ENCODE peak calls at places on chromosomes 3 and 15, in five cellular contexts. D, G, K, M and Z are unnamed samples.

GRCh38 chr15:86623236-86623635 is 543.6 kb downstream of the AGBL1 start:
- DNase-seq in D (no peak), G (no peak), K (no peak), M (no peak), Z (no peak)

GRCh38 chr3:189108735-189109134 is 63.0 kb upstream of the TPRG1 start:
- DNase-seq in D (no peak), G (no peak), K (no peak), M (no peak), Z (no peak)

GRCh38 chr3:194095464-194095863 is 40.5 kb upstream of the HES1 start:
- DNase-seq in D (peak), G (no peak), K (no peak), M (no peak), Z (no peak)

GRCh38 chr3:9279959-9280358 is 30.5 kb upstream of the SRGAP3 start:
- DNase-seq in D (no peak), G (no peak), K (no peak), M (no peak), Z (no peak)

GRCh38 chr15:69298697-69299441 is at the start of gene PAQR5:
- DNase-seq in D (no peak), G (no peak), K (peak), M (peak), Z (no peak)

GRCh38 chr15:62606376-62607164 is 436.0 kb upstream of the TPM1 start:
- DNase-seq in D (no peak), G (no peak), K (no peak), M (no peak), Z (peak)

GRCh38 chr15:81886586-81886985 is 159.2 kb downstream of the MEX3B start:
- DNase-seq in D (no peak), G (no peak), K (no peak), M (no peak), Z (no peak)

GRCh38 chr3:127377801-127378442 is 90.1 kb upstream of the PRR20G start:
- DNase-seq in D (no peak), G (no peak), K (no peak), M (no peak), Z (no peak)

GRCh38 chr15:25735550-25736384 is 127.4 kb downstream of the ATP10A start:
- DNase-seq in D (no peak), G (no peak), K (no peak), M (no peak), Z (no peak)

GRCh38 chr3:19947549-19948071 is 713 bp downstream of the RAB5A start:
- DNase-seq in D (peak), G (no peak), K (peak), M (peak), Z (peak)

GRCh38 chr15:82709421-82710207 is at the start of gene AP3B2:
- DNase-seq in D (peak), G (no peak), K (peak), M (peak), Z (no peak)

GRCh38 chr15:70596354-70597055 is 166.9 kb downstream of the UACA start:
- DNase-seq in D (peak), G (no peak), K (no peak), M (no peak), Z (peak)

GRCh38 chr15:25184356-25185155 is 229.8 kb downstream of the SNRPN start:
- DNase-seq in D (no peak), G (no peak), K (no peak), M (no peak), Z (no peak)

GRCh38 chr3:192130534-192131132 is 596.7 kb downstream of the FGF12 start:
- DNase-seq in D (peak), G (peak), K (peak), M (peak), Z (peak)

GRCh38 chr3:149307435-149307783 is 26.0 kb downstream of the TM4SF18 start:
- DNase-seq in D (no peak), G (no peak), K (no peak), M (no peak), Z (no peak)

GRCh38 chr3:149314807-149315578 is 18.4 kb downstream of the TM4SF18 start:
- DNase-seq in D (peak), G (no peak), K (no peak), M (no peak), Z (no peak)

GRCh38 chr3:149306751-149307434 is 26.5 kb downstream of the TM4SF18 start:
- DNase-seq in D (no peak), G (no peak), K (no peak), M (no peak), Z (no peak)

GRCh38 chr3:149313542-149313941 is 19.9 kb downstream of the TM4SF18 start:
- DNase-seq in D (no peak), G (no peak), K (no peak), M (no peak), Z (no peak)

GRCh38 chr3:149310796-149311534 is 22.5 kb downstream of the TM4SF18 start:
- DNase-seq in D (no peak), G (no peak), K (no peak), M (no peak), Z (no peak)
- TF ChIP-seq POLR2AphosphoS5 in D (no peak), G (no peak), K (no peak), M (no peak), Z (no peak)

GRCh38 chr3:131306242-131306641 is 75.3 kb upstream of the NUDT16 start:
- DNase-seq in D (no peak), G (peak), K (no peak), M (no peak), Z (no peak)
- H2AFZ ChIP-seq in D (no peak), G (no peak), K (no peak), M (no peak), Z (no peak)

DNA sequence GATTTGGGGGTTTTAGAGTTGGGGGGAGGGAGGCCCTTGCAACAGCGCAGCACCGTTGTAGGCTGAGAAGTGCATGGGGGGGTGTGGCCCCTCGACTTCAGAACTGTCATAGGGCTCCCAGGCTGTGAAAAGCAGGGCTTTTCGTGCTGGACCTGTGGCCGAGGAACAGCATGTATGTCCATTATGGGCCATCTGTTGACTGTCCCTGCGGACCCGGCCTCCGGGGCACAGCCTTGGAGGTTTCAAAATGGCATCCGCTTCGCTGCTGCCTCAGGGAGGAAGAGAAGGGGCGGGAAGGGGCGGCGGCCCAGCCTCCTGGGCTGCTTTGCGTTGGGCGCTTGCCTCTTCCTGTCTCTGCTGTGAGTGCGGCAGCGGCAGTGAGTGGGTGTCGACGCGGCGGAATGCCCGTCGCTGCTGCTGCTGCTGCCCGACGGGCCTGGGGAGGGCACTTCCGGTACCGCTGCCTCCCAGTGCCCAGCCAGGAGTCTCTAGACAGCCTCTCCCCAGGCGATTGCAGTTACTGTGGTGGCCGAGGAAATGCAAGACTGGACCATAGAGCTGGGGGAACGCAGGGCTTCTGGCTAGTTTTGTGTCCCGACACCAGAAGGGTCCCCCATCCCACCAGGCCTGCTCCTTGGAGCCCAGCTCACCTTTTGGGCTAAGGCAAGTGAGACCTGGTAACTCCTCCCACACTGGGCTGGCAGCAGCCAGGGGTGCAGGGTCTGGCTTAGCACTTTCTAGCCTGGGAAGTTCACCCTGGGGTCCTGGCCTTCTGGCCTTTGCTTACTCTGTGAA is 1.9 kb downstream of the GNAI2 start:
- DNase-seq in D (no peak), G (peak), K (no peak), M (peak), Z (no peak)
- TF ChIP-seq CEBPB in D (no peak), G (no peak), K (no peak), M (no peak), Z (no peak)

DNA sequence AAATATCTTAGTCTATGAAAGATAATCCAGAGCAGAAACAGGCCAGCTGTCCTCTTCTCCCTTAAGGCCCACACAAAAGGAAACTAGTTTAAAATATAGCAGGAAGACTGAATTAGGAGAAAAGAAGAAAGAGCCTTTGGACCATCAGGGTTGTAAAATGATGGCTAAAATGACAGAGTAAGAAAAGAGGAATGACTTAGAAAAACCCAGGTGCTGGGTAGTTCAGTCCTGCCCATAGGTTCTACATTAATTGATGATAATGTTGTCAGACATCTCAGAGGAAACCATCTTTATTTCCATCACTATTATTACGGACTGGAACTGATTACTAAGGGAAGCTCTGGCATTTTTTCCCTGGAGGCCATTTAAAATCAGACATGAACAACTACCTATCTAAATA is 142.8 kb upstream of the STT3B start:
- DNase-seq in D (no peak), G (no peak), K (no peak), M (no peak), Z (no peak)
- TF ChIP-seq POLR2AphosphoS5 in D (no peak), G (no peak), K (no peak), M (no peak), Z (no peak)

GRCh38 chr15:58252586-58253323 is 114.6 kb downstream of the AQP9 start:
- DNase-seq in D (no peak), G (no peak), K (no peak), M (no peak), Z (no peak)
- H2AFZ ChIP-seq in D (no peak), G (no peak), K (no peak), M (no peak), Z (no peak)

GRCh38 chr3:5020262-5020722 is 41.1 kb downstream of the BHLHE40 start:
- DNase-seq in D (no peak), G (no peak), K (no peak), M (no peak), Z (no peak)

GRCh38 chr3:5021116-5021515 is 41.9 kb downstream of the BHLHE40 start:
- DNase-seq in D (no peak), G (no peak), K (no peak), M (no peak), Z (no peak)

GRCh38 chr3:5022187-5022965 is 43.1 kb downstream of the BHLHE40 start:
- DNase-seq in D (peak), G (no peak), K (no peak), M (no peak), Z (no peak)

GRCh38 chr3:5022966-5023776 is 43.9 kb downstream of the BHLHE40 start:
- DNase-seq in D (peak), G (no peak), K (peak), M (no peak), Z (peak)

DNA sequence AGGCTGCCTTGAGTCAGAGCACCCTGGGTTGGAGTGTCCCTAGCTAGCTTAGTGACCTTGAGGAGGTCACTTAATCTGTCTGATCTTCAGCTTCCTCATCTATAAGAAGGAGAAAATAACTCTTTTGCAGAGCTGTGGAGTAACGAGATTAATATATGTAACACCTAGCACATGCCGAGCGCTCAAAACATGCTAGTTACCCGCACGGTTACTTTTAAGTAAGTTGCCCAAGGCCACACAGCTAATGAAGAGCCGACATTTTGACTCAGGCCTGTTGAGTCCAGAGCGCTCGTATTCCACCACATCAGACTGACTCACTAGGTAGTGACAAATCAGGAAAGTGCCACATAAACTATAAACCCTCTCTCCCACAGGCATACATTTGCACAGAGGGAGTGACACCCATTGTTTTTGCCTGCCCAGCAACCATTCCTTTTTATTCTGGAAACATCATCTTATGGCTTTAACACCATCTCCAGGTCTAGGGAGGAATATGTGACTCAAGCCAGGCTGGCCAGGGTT is 42.4 kb downstream of the BHLHE40 start:
- DNase-seq in D (peak), G (no peak), K (no peak), M (no peak), Z (peak)
- TF ChIP-seq CEBPB in D (no peak), G (no peak), K (no peak), M (no peak), Z (no peak)